ENCODE peak calls at places on chromosome 16, in four cellular contexts. R is HEK293T, O is K562, I is WTC11. N is an unnamed sample.

GRCh38 chr16:71929048-71929447 is 33.7 kb downstream of the IST1 start:
- DNase-seq in O (no peak), R (no peak), I (no peak), N (no peak)

GRCh38 chr16:81620796-81621195 is 158.3 kb upstream of the PLCG2 start:
- DNase-seq in R (no peak), I (no peak), O (no peak), N (no peak)

GRCh38 chr16:86074651-86075487 is 175.9 kb downstream of the IRF8 start:
- DNase-seq in R (no peak), O (no peak), I (no peak), N (no peak)

GRCh38 chr16:28097500-28097899 is 34.0 kb upstream of the GSG1L start:
- DNase-seq in R (no peak), I (no peak), O (no peak), N (no peak)

GRCh38 chr16:85471469-85472431 is 141.4 kb upstream of the GSE1 start:
- DNase-seq in O (no peak), R (no peak), I (no peak), N (no peak)

GRCh38 chr16:3623642-3624041 is 12.2 kb upstream of the SLX4 start:
- DNase-seq in I (no peak), R (no peak), O (no peak), N (no peak)

GRCh38 chr16:84042879-84043485 is 387 bp upstream of the SLC38A8 start:
- DNase-seq in R (no peak), I (peak; percentile 46), O (peak; percentile 56), N (no peak)

GRCh38 chr16:88398874-88399178 is 16.1 kb downstream of the ZNF469 start:
- DNase-seq in I (no peak), O (no peak), R (no peak), N (no peak)

GRCh38 chr16:56514845-56515244 is 5.0 kb downstream of the BBS2 start:
- DNase-seq in I (no peak), O (no peak), R (no peak), N (no peak)

GRCh38 chr16:11064846-11065245 is 120.5 kb downstream of the CLEC16A start:
- DNase-seq in O (no peak), I (no peak), R (no peak), N (no peak)

GRCh38 chr16:78122774-78123315 is 23.4 kb downstream of the WWOX start:
- DNase-seq in I (no peak), O (peak; percentile 34), R (peak; percentile 41), N (peak; percentile 75)

GRCh38 chr16:85689285-85689949 is 663 bp upstream of the GINS2 start:
- DNase-seq in O (no peak), R (no peak), I (no peak), N (no peak)

GRCh38 chr16:50520451-50521245 is 27.5 kb upstream of the NKD1 start:
- DNase-seq in I (no peak), O (no peak), R (no peak), N (peak; percentile 99)

GRCh38 chr16:70804153-70804728 is 3.3 kb upstream of the VAC14 start:
- DNase-seq in R (no peak), I (no peak), O (no peak), N (no peak)

GRCh38 chr16:1174477-1175357 is 21.8 kb downstream of the CACNA1H start:
- DNase-seq in O (no peak), I (no peak), R (no peak), N (peak; percentile 61)

GRCh38 chr16:84471966-84472365 is 32.5 kb downstream of the MEAK7 start:
- DNase-seq in R (no peak), O (no peak), I (no peak), N (no peak)

GRCh38 chr16:60905806-60906205 is 1130.4 kb downstream of the CDH8 start:
- DNase-seq in R (no peak), I (no peak), O (no peak), N (no peak)

GRCh38 chr16:85027968-85028637 is 508 bp downstream of the KIAA0513 start:
- DNase-seq in O (peak; percentile 44), R (no peak), I (no peak), N (no peak)

GRCh38 chr16:69114346-69114975 is 9.0 kb downstream of the HAS3 start:
- DNase-seq in I (peak; percentile 7), R (no peak), O (no peak), N (no peak)

GRCh38 chr16:88366704-88367047 is 16.1 kb upstream of the ZNF469 start:
- DNase-seq in R (no peak), I (no peak), O (no peak), N (no peak)

GRCh38 chr16:85611455-85612190 is 1.5 kb upstream of the GSE1 start:
- DNase-seq in O (peak; percentile 67), R (peak; percentile 66), I (peak; percentile 76), N (peak; percentile 67)

GRCh38 chr16:68343137-68343536 is 32.3 kb downstream of the PRMT7 start:
- DNase-seq in I (no peak), R (no peak), O (no peak), N (no peak)

GRCh38 chr16:19804538-19805323 is 79.9 kb downstream of the GPRC5B start:
- DNase-seq in O (no peak), I (peak; percentile 55), R (no peak), N (no peak)

GRCh38 chr16:83701494-83701893 is 106.3 kb upstream of the HSBP1 start:
- DNase-seq in O (peak; percentile 63), I (peak; percentile 86), R (peak; percentile 56), N (peak; percentile 33)

GRCh38 chr16:89920723-89921122 is 2.1 kb downstream of the MC1R start:
- DNase-seq in O (no peak), I (no peak), R (no peak), N (no peak)

GRCh38 chr16:24971718-24972117 is 43.5 kb downstream of the ARHGAP17 start:
- DNase-seq in I (no peak), R (no peak), O (no peak), N (no peak)

GRCh38 chr16:12144355-12144754 is 167.8 kb downstream of the SNX29 start:
- DNase-seq in I (no peak), O (peak; percentile 41), R (no peak), N (no peak)

DNA sequence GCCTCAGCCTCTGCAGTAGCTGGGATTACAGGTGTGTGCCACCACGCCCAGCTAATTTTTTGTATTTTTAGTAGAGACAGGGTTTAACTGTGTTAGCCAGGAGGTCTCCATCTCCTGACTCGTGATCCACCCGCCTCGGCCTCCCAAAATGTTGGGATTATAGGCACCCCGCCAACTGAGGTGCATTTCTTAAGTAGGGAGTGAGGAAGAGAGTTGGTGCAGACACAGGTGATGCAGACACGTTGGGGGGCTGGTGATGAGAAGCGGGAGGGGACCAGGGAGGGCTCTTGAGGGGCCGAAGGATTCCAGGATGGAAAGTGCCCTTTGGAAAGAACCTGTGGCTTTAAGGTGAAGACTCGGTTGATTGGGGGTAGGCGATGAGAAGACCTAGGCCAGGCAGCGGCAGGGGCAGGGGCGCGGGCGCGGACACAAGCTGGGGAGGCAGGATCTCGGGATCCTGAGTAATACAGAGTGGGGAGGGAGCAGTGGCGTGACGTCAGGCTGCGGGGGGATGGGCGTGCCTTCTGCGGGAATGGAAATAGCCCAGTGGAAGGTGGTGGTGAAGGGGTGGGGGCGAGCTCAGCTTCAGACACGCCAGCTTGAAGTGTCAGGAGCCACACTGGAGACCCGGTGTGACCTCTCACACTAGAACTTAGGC is 2.5 kb upstream of the ATP6V0C start:
- DNase-seq in R (no peak), O (peak; percentile 83), I (peak; percentile 60), N (no peak)
- TF ChIP-seq ELF4 in R (no peak), O (no peak), I (no peak), N (no peak)

DNA sequence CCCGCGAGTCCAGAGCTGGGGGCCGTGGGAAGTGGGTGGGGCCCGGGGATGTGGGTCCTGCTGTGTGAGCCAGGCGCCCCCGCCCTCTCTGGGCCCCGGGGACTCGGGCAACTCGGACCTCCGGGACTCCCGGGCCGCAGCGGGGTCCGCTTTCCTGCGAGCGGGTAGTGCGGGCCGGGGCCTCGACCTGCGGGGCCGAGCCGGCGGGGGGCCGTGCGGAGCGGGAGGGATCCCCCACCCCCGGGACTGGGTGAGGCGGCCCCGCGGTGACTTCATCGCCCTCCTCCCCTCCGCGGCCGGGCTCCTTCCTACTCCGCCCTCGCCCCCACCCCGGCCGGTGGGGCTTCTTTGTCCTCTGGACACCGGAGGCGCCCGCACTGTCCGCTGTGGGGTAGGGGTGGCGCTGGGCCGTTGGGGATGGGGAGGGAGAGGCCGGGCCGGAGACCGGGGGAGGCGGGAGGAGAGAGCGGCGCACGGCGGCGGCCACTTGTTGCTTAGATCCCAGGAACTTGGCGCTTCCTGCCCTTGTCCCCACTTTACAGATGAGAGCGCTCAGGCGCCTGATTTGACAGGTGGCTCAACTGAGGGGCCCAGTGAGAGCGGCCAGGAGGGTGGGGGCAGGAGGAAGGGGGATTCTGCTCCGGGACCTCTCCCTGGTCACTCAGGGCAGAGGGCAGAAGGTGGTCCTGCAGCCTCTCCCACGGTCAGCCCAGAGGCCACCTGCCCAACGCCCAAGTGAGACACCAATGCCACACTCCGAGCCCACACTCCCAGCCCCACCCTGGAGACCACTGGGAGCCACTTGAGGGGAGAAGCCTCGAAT is 884 bp downstream of the CMTM3 start:
- DNase-seq in I (peak; percentile 60), O (peak; percentile 77), R (peak; percentile 47), N (peak; percentile 30)
- TF ChIP-seq ELF4 in I (no peak), O (no peak), R (no peak), N (no peak)

GRCh38 chr16:53056528-53056881 is 1.7 kb downstream of the CHD9 start:
- DNase-seq in O (peak; percentile 37), R (no peak), I (no peak), N (peak; percentile 72)

GRCh38 chr16:53053967-53054669 is 673 bp upstream of the CHD9 start:
- DNase-seq in I (no peak), O (peak; percentile 44), R (no peak), N (peak; percentile 26)

GRCh38 chr16:53054670-53055485 is at the start of gene CHD9:
- DNase-seq in R (peak; percentile 92), I (peak; percentile 83), O (peak; percentile 88), N (peak; percentile 90)

GRCh38 chr16:53055603-53056527 is 1.1 kb downstream of the CHD9 start:
- DNase-seq in R (no peak), I (no peak), O (peak; percentile 85), N (peak; percentile 70)

GRCh38 chr16:53052519-53053501 is at the start of gene CHD9NB:
- DNase-seq in O (no peak), R (no peak), I (no peak), N (peak; percentile 89)
- TF ChIP-seq ELF4 in O (peak; percentile 86), R (no peak), I (no peak), N (no peak)

GRCh38 chr16:73196670-73197069 is 148.7 kb upstream of the ZFHX3 start:
- DNase-seq in R (peak; percentile 81), O (peak; percentile 62), I (peak; percentile 73), N (peak; percentile 70)
- TF ChIP-seq ELF4 in R (no peak), O (no peak), I (no peak), N (no peak)

GRCh38 chr16:20969386-20969785 is 68.8 kb downstream of the LYRM1 start:
- DNase-seq in O (no peak), I (no peak), R (no peak), N (no peak)
- TF ChIP-seq ELF4 in O (no peak), I (no peak), R (no peak), N (no peak)

DNA sequence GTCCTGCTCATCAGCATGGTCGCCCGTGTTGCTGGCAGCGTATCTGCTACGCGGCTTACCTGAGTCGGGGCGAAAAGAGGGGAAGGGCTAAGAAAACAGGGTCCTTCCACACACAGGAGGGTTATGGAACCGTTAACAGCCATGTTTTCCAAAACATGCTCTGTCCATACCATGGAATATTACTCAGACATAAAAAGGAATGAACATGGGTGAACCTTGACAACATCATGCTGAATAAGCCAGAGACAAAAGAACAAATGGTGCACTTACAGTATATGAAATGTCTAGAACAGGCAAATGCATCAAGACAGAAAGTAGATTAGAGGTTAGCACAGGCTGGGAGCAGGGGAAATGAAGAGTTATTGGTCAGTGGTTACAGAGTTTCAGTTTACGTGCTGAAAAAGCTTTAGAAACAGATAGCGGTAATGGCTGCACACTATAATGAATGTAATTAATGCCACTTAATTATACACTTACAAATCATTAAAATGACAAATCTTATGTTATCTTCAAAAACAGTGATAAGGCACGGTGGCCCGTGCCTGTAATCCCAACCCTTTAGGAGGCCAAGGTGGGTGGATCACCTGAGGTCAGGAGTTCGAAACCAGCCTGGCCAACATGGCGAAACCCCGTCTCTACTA is 7.8 kb downstream of the NPRL3 start:
- DNase-seq in R (no peak), I (no peak), O (no peak), N (no peak)
- TF ChIP-seq ELF4 in R (no peak), I (no peak), O (no peak), N (no peak)